ENCODE peak calls at places on chromosome 12, in six cellular contexts. D is lower leg skin, J is body of pancreas, Z is left ventricle myocardium inferior, Y is spleen, R is cardiac fibroblast. P is an unnamed sample.

GRCh38 chr12:44847888-44848770 is 28.0 kb downstream of the NELL2 start:
- DNase-seq in J (no peak), R (no peak), D (no peak), Z (no peak), Y (peak), P (no peak)

GRCh38 chr12:100566887-100567637 is 6.4 kb upstream of the GAS2L3 start:
- DNase-seq in R (peak), Y (no peak), D (peak), Z (no peak), J (no peak), P (peak)

GRCh38 chr12:30794591-30795409 is 40.0 kb upstream of the CAPRIN2 start:
- DNase-seq in R (peak), D (no peak), J (no peak), Y (no peak), Z (no peak), P (peak)

GRCh38 chr12:89889051-89889450 is 180.4 kb upstream of the ATP2B1 start:
- DNase-seq in Y (no peak), J (no peak), D (no peak), R (peak), Z (no peak), P (peak)

GRCh38 chr12:100528044-100528443 is 45.4 kb upstream of the GAS2L3 start:
- DNase-seq in J (no peak), Z (no peak), R (no peak), Y (no peak), D (no peak), P (no peak)

GRCh38 chr12:6200266-6201198 is at the start of gene CD9:
- DNase-seq in Z (peak), Y (no peak), R (no peak), J (peak), D (no peak), P (no peak)

GRCh38 chr12:92538970-92539749 is 163.6 kb upstream of the PLEKHG7 start:
- DNase-seq in D (no peak), J (peak), Y (no peak), R (peak), Z (no peak), P (peak)

GRCh38 chr12:31035944-31036665 is 37.6 kb upstream of the DDX11 start:
- DNase-seq in R (no peak), D (no peak), J (no peak), Y (no peak), Z (no peak), P (peak)

GRCh38 chr12:47774664-47775063 is 1.6 kb downstream of the SLC48A1 start:
- DNase-seq in Z (no peak), R (no peak), J (no peak), D (no peak), Y (no peak), P (no peak)

GRCh38 chr12:47777151-47777550 is 4.1 kb downstream of the SLC48A1 start:
- DNase-seq in J (no peak), R (no peak), Y (peak), D (no peak), Z (no peak), P (no peak)

GRCh38 chr12:47776471-47777143 is 3.6 kb downstream of the SLC48A1 start:
- DNase-seq in J (no peak), Y (peak), D (no peak), R (peak), Z (no peak), P (peak)

GRCh38 chr12:47773858-47774580 is 981 bp downstream of the SLC48A1 start:
- DNase-seq in D (no peak), R (no peak), Z (peak), J (no peak), Y (peak), P (no peak)

DNA sequence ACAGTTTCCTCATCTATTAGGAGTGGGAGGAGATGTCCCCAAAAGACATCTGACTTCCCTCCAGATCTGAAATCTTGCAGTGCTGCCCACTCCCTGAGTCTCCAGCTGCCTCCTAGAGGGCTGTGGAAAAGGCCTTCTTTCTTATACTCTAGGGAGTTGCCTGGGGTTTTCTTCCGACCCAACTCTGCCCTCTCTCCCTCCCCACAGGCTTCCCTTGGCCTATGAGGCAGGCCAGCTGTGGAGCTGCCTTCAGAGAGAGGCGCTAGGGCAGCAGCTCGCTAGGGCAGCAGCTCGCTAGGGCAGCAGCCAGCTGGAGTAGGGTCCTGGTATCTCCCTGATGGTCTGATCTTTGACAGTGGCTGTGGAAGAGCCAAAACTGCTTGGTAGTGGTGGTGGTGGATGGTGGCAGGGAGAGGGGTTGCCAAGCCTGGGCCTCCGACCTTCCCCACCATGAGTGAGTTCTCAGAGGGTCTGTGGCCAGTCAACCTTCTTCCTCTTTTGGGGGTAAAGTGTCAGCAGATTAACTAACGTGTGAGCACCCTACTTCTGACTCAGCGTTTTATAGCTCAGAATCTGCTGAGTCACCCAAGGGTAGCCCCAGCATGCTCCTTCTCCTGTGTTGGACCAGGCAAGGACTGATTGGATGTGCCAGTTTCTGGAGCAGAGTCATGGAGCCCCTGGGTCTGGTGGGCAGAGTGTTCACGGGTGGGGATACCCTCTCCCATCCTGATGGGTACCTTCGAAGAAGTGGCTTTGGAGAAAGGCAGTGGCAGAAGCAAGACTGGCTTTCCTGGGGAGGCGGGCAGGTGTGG is 2.3 kb downstream of the SLC48A1 start:
- DNase-seq in J (no peak), Y (peak), R (peak), D (no peak), Z (no peak), P (peak)
- H3K4me3 ChIP-seq in J (no peak), Y (no peak), R (no peak), D (no peak), Z (no peak), P (no peak)

DNA sequence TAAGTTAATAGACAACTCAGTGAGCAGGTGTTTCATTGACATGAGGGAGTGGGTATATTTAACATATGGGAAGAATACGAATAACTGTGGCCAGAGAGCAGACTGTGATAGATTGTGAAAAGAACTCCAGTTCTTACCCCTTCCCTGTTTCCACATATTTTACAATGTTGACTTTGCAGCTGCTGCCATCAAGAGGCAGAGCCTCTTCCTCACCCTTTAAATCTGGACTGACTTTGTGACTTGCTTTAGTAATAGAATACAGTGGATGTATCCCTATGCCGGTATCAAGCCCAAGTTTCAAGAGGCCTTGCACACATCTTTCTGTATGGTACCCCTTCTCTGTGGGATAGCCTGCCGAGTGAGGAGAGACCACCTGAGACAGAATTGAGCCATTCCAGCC is 356.7 kb downstream of the ETNK1 start:
- DNase-seq in Z (no peak), D (no peak), R (peak), Y (no peak), J (no peak), P (peak)
- TF ChIP-seq CTCF in Z (peak), D (no peak), R (no peak), Y (no peak), J (no peak), P (peak)

GRCh38 chr12:55815473-55815872 is 2.1 kb downstream of the SARNP start:
- DNase-seq in Z (no peak), Y (no peak), J (no peak), D (no peak), R (no peak), P (no peak)
- H3K4me3 ChIP-seq in Z (peak), Y (no peak), J (no peak), D (no peak), R (peak), P (no peak)

GRCh38 chr12:12357697-12358476 is 1.0 kb downstream of the BORCS5 start:
- DNase-seq in D (no peak), R (no peak), Z (no peak), Y (no peak), J (no peak), P (no peak)
- TF ChIP-seq CTCF in D (no peak), R (no peak), Z (no peak), Y (no peak), J (no peak), P (no peak)